ENCODE peak calls at places on chromosome 19, in four cellular contexts. One of them, this sample, is unnamed.

GRCh38 chr19:16714702-16715294 is 4.8 kb upstream of the NWD1 start:
- DNase-seq in H1: peak; percentile 92
- DNase-seq in GM12878: peak; percentile 20
- DNase-seq in K562: peak; percentile 81
- DNase-seq in this sample: peak; percentile 68

GRCh38 chr19:739998-740715 is 10.8 kb upstream of the MISP start:
- DNase-seq in H1: no peak
- DNase-seq in GM12878: no peak
- DNase-seq in K562: peak; percentile 52
- DNase-seq in this sample: no peak

GRCh38 chr19:47644743-47645499 is 36.0 kb downstream of the BICRA start:
- DNase-seq in H1: no peak
- DNase-seq in GM12878: no peak
- DNase-seq in K562: no peak
- DNase-seq in this sample: no peak

GRCh38 chr19:16351133-16351809 is 26.6 kb downstream of the KLF2 start:
- DNase-seq in H1: no peak
- DNase-seq in GM12878: no peak
- DNase-seq in K562: peak; percentile 32
- DNase-seq in this sample: no peak

GRCh38 chr19:50333737-50334617 is 4.8 kb upstream of the KCNC3 start:
- DNase-seq in H1: peak; percentile 94
- DNase-seq in GM12878: no peak
- DNase-seq in K562: peak; percentile 99
- DNase-seq in this sample: peak; percentile 98

GRCh38 chr19:55389386-55390317 is 3.9 kb downstream of the RPL28 start:
- DNase-seq in H1: no peak
- DNase-seq in GM12878: no peak
- DNase-seq in K562: no peak
- DNase-seq in this sample: no peak

GRCh38 chr19:19489804-19490204 is 25.5 kb downstream of the TSSK6 start:
- DNase-seq in H1: no peak
- DNase-seq in GM12878: no peak
- DNase-seq in K562: no peak
- DNase-seq in this sample: no peak

GRCh38 chr19:18513868-18514267 is 8.0 kb downstream of the ELL start:
- DNase-seq in H1: no peak
- DNase-seq in GM12878: no peak
- DNase-seq in K562: no peak
- DNase-seq in this sample: peak; percentile 79

GRCh38 chr19:53101518-53101917 is 1.7 kb downstream of the ZNF160 start:
- DNase-seq in H1: no peak
- DNase-seq in GM12878: no peak
- DNase-seq in K562: peak; percentile 22
- DNase-seq in this sample: peak; percentile 34

GRCh38 chr19:56147307-56147706 is 6.2 kb downstream of the ZNF444 start:
- DNase-seq in H1: no peak
- DNase-seq in GM12878: no peak
- DNase-seq in K562: no peak
- DNase-seq in this sample: no peak

GRCh38 chr19:49546825-49547565 is 19.2 kb downstream of the RCN3 start:
- DNase-seq in H1: peak; percentile 74
- DNase-seq in GM12878: peak; percentile 42
- DNase-seq in K562: peak; percentile 76
- DNase-seq in this sample: peak; percentile 83

GRCh38 chr19:38666662-38667448 is 19.4 kb downstream of the ACTN4 start:
- DNase-seq in H1: no peak
- DNase-seq in GM12878: no peak
- DNase-seq in K562: no peak
- DNase-seq in this sample: no peak

GRCh38 chr19:47813304-47813994 is 8.3 kb upstream of the CRX start:
- DNase-seq in H1: peak; percentile 99
- DNase-seq in GM12878: no peak
- DNase-seq in K562: peak; percentile 96
- DNase-seq in this sample: peak; percentile 86

GRCh38 chr19:41945135-41945766 is 13.9 kb downstream of the RABAC1 start:
- DNase-seq in H1: no peak
- DNase-seq in GM12878: peak; percentile 94
- DNase-seq in K562: no peak
- DNase-seq in this sample: no peak

GRCh38 chr19:46818812-46819211 is 30.4 kb upstream of the SLC1A5 start:
- DNase-seq in H1: peak; percentile 54
- DNase-seq in GM12878: no peak
- DNase-seq in K562: peak; percentile 48
- DNase-seq in this sample: no peak

GRCh38 chr19:38733493-38734175 is 10.6 kb downstream of the CAPN12 start:
- DNase-seq in H1: no peak
- DNase-seq in GM12878: no peak
- DNase-seq in K562: no peak
- DNase-seq in this sample: no peak

GRCh38 chr19:18101268-18101667 is 3.7 kb downstream of the MAST3 start:
- DNase-seq in H1: no peak
- DNase-seq in GM12878: no peak
- DNase-seq in K562: no peak
- DNase-seq in this sample: no peak

GRCh38 chr19:51692065-51692915 is 840 bp upstream of the SPACA6 start:
- DNase-seq in H1: no peak
- DNase-seq in GM12878: no peak
- DNase-seq in K562: no peak
- DNase-seq in this sample: peak; percentile 24

GRCh38 chr19:39224910-39225309 is 19.9 kb downstream of the IFNL3 start:
- DNase-seq in H1: no peak
- DNase-seq in GM12878: no peak
- DNase-seq in K562: no peak
- DNase-seq in this sample: no peak

GRCh38 chr19:54211214-54211613 is 10.6 kb downstream of the RPS9 start:
- DNase-seq in H1: no peak
- DNase-seq in GM12878: no peak
- DNase-seq in K562: no peak
- DNase-seq in this sample: peak; percentile 45

GRCh38 chr19:29542776-29543175 is 17.0 kb downstream of the VSTM2B start:
- DNase-seq in H1: no peak
- DNase-seq in GM12878: no peak
- DNase-seq in K562: no peak
- DNase-seq in this sample: no peak
- TF ChIP-seq NRF1 in H1: no peak
- TF ChIP-seq NRF1 in GM12878: no peak
- TF ChIP-seq NRF1 in K562: no peak
- TF ChIP-seq NRF1 in this sample: no peak

GRCh38 chr19:10353793-10354391 is 14.5 kb upstream of the ICAM3 start:
- DNase-seq in H1: peak; percentile 99
- DNase-seq in GM12878: no peak
- DNase-seq in K562: peak; percentile 89
- DNase-seq in this sample: peak; percentile 77
- TF ChIP-seq NRF1 in H1: no peak
- TF ChIP-seq NRF1 in GM12878: no peak
- TF ChIP-seq NRF1 in K562: peak; percentile 43
- TF ChIP-seq NRF1 in this sample: no peak

DNA sequence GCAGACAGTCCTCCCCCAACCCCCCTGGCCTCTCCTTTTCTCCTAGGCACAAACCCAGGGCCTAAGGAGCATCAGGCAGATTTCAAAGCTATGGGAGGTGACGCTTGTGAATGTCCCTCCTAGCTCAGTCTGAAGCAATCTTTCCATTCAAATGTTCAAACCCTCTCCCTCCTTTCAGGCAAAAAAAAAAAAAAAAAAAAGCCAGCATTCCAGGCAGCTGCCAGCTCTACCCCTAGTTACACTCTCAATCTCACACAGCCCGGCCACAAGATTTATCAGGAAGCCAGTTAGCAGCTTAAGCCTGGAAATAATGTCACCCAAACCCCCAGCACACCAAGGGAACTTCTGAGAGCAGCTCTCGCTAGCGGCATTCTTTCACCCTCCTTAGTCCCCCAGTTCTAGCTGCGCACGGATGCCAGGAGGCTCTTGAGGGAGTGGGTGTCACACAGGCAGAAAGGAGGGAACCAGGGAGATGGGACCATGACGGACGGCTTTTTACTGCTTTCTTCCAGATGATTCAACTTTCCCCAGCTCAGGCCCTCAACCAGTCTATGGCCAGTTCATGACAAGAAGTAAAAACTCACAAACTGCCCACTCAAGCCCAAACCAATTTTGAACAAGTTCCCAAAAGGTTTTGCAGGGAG is 6.3 kb downstream of the SH3GL1 start:
- DNase-seq in H1: no peak
- DNase-seq in GM12878: no peak
- DNase-seq in K562: no peak
- DNase-seq in this sample: no peak
- TF ChIP-seq NRF1 in H1: no peak
- TF ChIP-seq NRF1 in GM12878: no peak
- TF ChIP-seq NRF1 in K562: no peak
- TF ChIP-seq NRF1 in this sample: no peak

GRCh38 chr19:4326215-4326836 is 12.3 kb downstream of the STAP2 start:
- DNase-seq in H1: no peak
- DNase-seq in GM12878: no peak
- DNase-seq in K562: no peak
- DNase-seq in this sample: peak; percentile 10
- TF ChIP-seq NRF1 in H1: no peak
- TF ChIP-seq NRF1 in GM12878: no peak
- TF ChIP-seq NRF1 in K562: no peak
- TF ChIP-seq NRF1 in this sample: no peak

DNA sequence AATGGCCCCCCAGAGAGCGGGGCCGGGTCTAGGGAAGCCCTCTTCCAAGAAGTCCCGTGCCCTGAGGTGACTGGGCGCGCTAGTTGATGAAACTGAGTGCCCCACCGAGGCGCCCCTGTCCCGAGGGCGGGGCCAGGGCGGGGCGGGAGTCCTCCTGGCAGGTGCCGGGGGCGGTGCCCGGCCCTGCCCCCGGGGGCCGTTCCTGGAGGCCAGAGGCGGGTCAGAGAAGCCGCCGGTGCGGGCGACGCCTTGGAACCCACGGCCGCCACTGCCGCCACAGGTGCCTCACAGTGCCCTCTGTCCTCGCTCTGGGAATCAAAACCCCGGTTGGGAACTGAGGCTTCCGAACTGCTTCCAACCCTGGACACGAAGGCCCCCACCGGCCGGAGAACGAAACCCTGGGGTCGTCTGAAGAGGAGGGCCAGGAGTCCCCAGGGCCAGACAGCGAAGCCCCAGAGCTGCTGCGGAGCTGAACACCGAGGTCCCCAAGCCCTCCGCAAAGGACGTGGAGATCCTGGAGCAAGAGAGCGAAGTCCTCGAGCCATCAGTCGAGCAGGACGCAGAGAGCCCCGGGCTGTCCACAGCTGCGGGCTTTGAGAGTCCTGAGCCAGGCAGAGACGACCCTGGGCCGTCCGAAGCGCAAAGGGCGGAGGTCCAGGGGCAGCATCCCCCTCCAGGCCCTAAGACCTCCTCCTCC is at the start of gene MISP3:
- DNase-seq in H1: no peak
- DNase-seq in GM12878: no peak
- DNase-seq in K562: peak; percentile 68
- DNase-seq in this sample: peak; percentile 46
- TF ChIP-seq NRF1 in H1: no peak
- TF ChIP-seq NRF1 in GM12878: no peak
- TF ChIP-seq NRF1 in K562: no peak
- TF ChIP-seq NRF1 in this sample: no peak

GRCh38 chr19:43432866-43433673 is 18.4 kb downstream of the TEX101 start:
- DNase-seq in H1: peak; percentile 82
- DNase-seq in GM12878: no peak
- DNase-seq in K562: peak; percentile 88
- DNase-seq in this sample: peak; percentile 79
- TF ChIP-seq NRF1 in H1: no peak
- TF ChIP-seq NRF1 in GM12878: no peak
- TF ChIP-seq NRF1 in K562: no peak
- TF ChIP-seq NRF1 in this sample: no peak

GRCh38 chr19:35449347-35450043 is 1.4 kb downstream of the FFAR2 start:
- DNase-seq in H1: no peak
- DNase-seq in GM12878: no peak
- DNase-seq in K562: no peak
- DNase-seq in this sample: peak; percentile 37
- TF ChIP-seq NRF1 in H1: no peak
- TF ChIP-seq NRF1 in GM12878: no peak
- TF ChIP-seq NRF1 in K562: no peak
- TF ChIP-seq NRF1 in this sample: no peak

DNA sequence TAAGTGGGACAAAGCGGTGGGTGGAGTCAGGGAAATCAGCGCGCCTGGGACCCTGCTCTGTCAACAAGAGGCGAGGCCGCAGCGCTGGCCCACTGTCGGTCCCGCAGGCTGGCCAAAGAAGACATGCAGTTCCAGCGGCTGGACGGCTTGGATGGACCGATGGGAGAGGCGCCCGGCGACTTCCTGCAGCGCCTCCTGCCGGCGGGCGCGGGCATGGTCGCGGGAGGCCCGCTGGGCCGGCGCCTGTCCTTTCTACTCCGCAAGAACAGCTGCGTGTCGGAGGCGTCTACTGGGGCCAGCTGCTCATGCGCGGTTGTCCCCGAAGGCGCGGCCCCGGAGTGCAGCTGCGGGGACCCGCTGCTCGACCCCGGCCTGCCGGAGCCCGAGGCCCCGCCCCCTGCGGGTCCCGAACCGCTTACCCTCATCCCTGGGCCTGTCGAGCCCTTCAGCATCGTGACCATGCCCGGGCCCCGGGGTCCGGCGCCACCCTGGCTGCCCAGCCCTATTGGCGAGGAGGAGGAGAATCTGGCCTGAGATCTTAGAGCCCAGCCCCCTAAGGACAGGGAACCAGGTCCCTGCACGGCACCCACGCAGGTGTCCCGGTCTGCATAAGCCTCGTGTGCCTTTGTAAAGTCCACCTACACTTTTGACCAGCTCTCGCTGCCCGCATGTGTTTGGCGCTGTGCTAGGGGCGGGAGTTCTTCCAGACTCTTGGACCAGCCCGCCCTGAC is 6.1 kb downstream of the BEST2 start:
- DNase-seq in H1: peak; percentile 95
- DNase-seq in GM12878: no peak
- DNase-seq in K562: peak; percentile 88
- DNase-seq in this sample: peak; percentile 94
- TF ChIP-seq NRF1 in H1: peak; percentile 48
- TF ChIP-seq NRF1 in GM12878: peak; percentile 24
- TF ChIP-seq NRF1 in K562: peak; percentile 90
- TF ChIP-seq NRF1 in this sample: peak; percentile 60

This sample was measured in SK-N-SH.